ENCODE peak calls at places on chromosomes 16 and 17, in seven cellular contexts. I is activated B cell treated with CpG ODN at 0.5 μM for 24 hours, K is natural killer cell, H is tibial artery, L is Panc1, W is kidney, N is A549. X is an unnamed sample.
A peak's percentile ranks its signal among the peaks of the same experiment; 100 is the strongest.

GRCh38 chr16:6735631-6736030 is 597.0 kb upstream of the RBFOX1 start:
- DNase-seq in I (no peak), K (no peak), H (no peak), L (no peak), W (no peak), N (no peak), X (no peak)

GRCh38 chr16:11121083-11121482 is 134.9 kb downstream of the SOCS1 start:
- DNase-seq in I (no peak), K (no peak), H (no peak), L (no peak), W (no peak), N (no peak), X (no peak)

GRCh38 chr17:79707931-79708891 is 22.5 kb upstream of the ENPP7 start:
- DNase-seq in I (peak; percentile 61), K (peak; percentile 57), H (no peak), L (peak; percentile 7), W (no peak), N (peak; percentile 66), X (no peak)

GRCh38 chr16:5001571-5001970 is 32.2 kb downstream of the NAGPA start:
- DNase-seq in I (no peak), K (no peak), H (no peak), L (no peak), W (peak; percentile 7), N (no peak), X (no peak)

GRCh38 chr16:23528635-23529016 is 18.3 kb upstream of the GGA2 start:
- DNase-seq in I (no peak), K (no peak), H (no peak), L (no peak), W (peak; percentile 10), N (no peak), X (no peak)

GRCh38 chr17:78399693-78400144 is 21.3 kb downstream of the PGS1 start:
- DNase-seq in I (no peak), K (no peak), H (no peak), L (no peak), W (no peak), N (no peak), X (no peak)

GRCh38 chr17:62101090-62101489 is 36.0 kb upstream of the MED13 start:
- DNase-seq in I (no peak), K (no peak), H (no peak), L (no peak), W (no peak), N (no peak), X (no peak)

GRCh38 chr17:42541041-42541833 is 5.2 kb downstream of the NAGLU start:
- DNase-seq in I (no peak), K (no peak), H (no peak), L (no peak), W (peak; percentile 35), N (no peak), X (no peak)

GRCh38 chr17:75011788-75012319 is 616 bp upstream of the MRPL58 start:
- DNase-seq in I (no peak), K (no peak), H (peak; percentile 78), L (no peak), W (peak; percentile 75), N (no peak), X (no peak)

GRCh38 chr17:63973930-63974593 is 1.3 kb upstream of the SCN4A start:
- DNase-seq in I (no peak), K (no peak), H (peak; percentile 63), L (no peak), W (peak; percentile 90), N (peak; percentile 34), X (no peak)

GRCh38 chr17:73551756-73552155 is 92.5 kb downstream of the SDK2 start:
- DNase-seq in I (peak; percentile 23), K (no peak), H (no peak), L (no peak), W (no peak), N (no peak), X (no peak)

GRCh38 chr16:50683689-50684374 is 2.7 kb upstream of the SNX20 start:
- DNase-seq in I (peak; percentile 62), K (peak; percentile 51), H (peak; percentile 62), L (no peak), W (no peak), N (no peak), X (peak; percentile 85)

GRCh38 chr17:75109407-75110236 is at the start of gene ARMC7:
- DNase-seq in I (peak; percentile 91), K (peak; percentile 89), H (peak; percentile 95), L (no peak), W (peak; percentile 98), N (peak; percentile 85), X (peak; percentile 89)

GRCh38 chr16:65069090-65069489 is 52.8 kb downstream of the CDH11 start:
- DNase-seq in I (no peak), K (no peak), H (no peak), L (no peak), W (no peak), N (peak; percentile 23), X (no peak)

GRCh38 chr16:65453646-65454045 is 331.8 kb upstream of the CDH11 start:
- DNase-seq in I (no peak), K (no peak), H (no peak), L (no peak), W (no peak), N (no peak), X (no peak)

GRCh38 chr17:59914274-59914854 is 21.4 kb downstream of the RPS6KB1 start:
- DNase-seq in I (no peak), K (no peak), H (no peak), L (no peak), W (no peak), N (peak; percentile 52), X (no peak)

GRCh38 chr17:27762527-27763305 is 37.6 kb downstream of the NOS2 start:
- DNase-seq in I (no peak), K (no peak), H (no peak), L (no peak), W (peak; percentile 25), N (peak; percentile 48), X (no peak)

GRCh38 chr16:12054396-12054795 is 77.9 kb downstream of the SNX29 start:
- DNase-seq in I (no peak), K (no peak), H (no peak), L (no peak), W (no peak), N (no peak), X (no peak)

GRCh38 chr17:78082988-78083387 is 45.6 kb downstream of the TMC6 start:
- DNase-seq in I (no peak), K (no peak), H (no peak), L (no peak), W (no peak), N (no peak), X (no peak)

GRCh38 chr17:78885956-78886355 is 17.0 kb downstream of the CEP295NL start:
- DNase-seq in I (no peak), K (no peak), H (no peak), L (no peak), W (no peak), N (no peak), X (no peak)

GRCh38 chr17:15463363-15463762 is 4.1 kb downstream of the CDRT4 start:
- DNase-seq in I (no peak), K (no peak), H (peak; percentile 78), L (no peak), W (no peak), N (peak; percentile 44), X (no peak)

DNA sequence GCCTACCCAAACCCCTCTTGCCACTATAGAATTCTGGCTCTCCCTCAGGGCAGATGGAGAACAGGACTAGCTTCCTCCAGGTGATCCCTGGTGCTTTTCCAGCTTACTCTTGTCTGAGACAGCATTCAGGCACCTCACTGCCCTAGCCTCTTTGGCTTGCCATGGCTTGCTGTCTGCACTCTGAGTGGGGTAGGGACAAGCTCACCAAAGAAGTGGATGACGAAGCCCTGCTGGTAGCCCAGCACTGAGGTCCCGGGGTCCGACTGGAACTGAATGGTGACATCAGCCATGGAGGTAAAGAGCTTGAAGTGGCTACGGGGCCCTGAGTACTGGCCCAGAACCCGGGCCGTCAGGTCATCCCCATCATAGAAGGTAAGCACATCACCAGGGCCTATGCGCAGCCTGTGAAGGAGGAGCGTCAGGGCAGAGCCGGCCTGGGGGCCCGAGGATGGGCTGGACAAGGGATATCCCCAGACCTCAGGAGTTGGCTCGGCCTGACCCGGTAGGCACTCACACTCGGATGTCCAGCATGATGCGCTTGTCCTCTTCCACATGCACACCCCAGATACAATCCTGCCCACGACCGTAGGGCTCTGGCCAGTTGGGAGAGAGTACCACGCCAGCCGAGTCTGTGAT is 7.6 kb upstream of the PHF12 start:
- DNase-seq in I (no peak), K (no peak), H (peak; percentile 65), L (no peak), W (no peak), N (no peak), X (no peak)
- TF ChIP-seq CTCF in I (no peak), K (no peak), H (no peak), L (no peak), W (no peak), N (no peak), X (no peak)

GRCh38 chr17:33978889-33979288 is 276.2 kb upstream of the CCL2 start:
- DNase-seq in I (no peak), K (no peak), H (no peak), L (no peak), W (no peak), N (no peak), X (no peak)
- TF ChIP-seq CTCF in I (no peak), K (no peak), H (no peak), L (no peak), W (no peak), N (no peak), X (no peak)

DNA sequence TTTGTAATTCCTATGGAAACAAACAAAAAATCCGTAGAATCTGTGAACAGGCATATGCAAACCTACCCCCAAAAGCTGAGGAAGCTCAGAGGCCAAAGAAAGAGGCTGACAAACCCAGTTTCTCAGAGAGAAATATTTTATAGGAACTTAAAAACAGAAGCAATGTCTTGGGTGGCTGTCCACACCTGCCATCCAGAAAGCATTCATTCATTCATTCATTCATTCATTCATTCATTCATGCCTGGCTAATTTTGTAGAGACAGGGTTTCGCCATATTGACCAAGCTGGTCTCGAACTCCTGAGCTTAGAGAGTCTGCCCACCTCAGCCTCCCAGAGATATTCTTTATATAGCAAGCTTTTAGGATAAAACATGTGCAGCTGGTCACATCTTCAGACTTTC is 154.3 kb downstream of the MRTFB start:
- DNase-seq in I (no peak), K (no peak), H (no peak), L (no peak), W (no peak), N (no peak), X (no peak)
- TF ChIP-seq CTCF in I (no peak), K (no peak), H (no peak), L (no peak), W (no peak), N (no peak), X (no peak)

GRCh38 chr16:88553739-88554138 is 16.5 kb upstream of the ZC3H18 start:
- DNase-seq in I (no peak), K (no peak), H (no peak), L (no peak), W (no peak), N (no peak), X (no peak)

GRCh38 chr16:88554711-88555264 is 15.4 kb upstream of the ZC3H18 start:
- DNase-seq in I (no peak), K (no peak), H (no peak), L (no peak), W (no peak), N (no peak), X (no peak)

GRCh38 chr16:88552815-88553214 is 17.4 kb upstream of the ZC3H18 start:
- DNase-seq in I (no peak), K (no peak), H (no peak), L (no peak), W (no peak), N (no peak), X (no peak)

GRCh38 chr16:88549671-88550643 is 20.2 kb upstream of the ZC3H18 start:
- DNase-seq in I (no peak), K (no peak), H (no peak), L (no peak), W (no peak), N (no peak), X (no peak)

GRCh38 chr16:88552166-88552565 is 18.0 kb upstream of the ZC3H18 start:
- DNase-seq in I (no peak), K (no peak), H (no peak), L (no peak), W (no peak), N (no peak), X (no peak)
- TF ChIP-seq CTCF in I (no peak), K (no peak), H (no peak), L (no peak), W (no peak), N (no peak), X (no peak)